ENCODE peak calls at places on chromosomes 5 and 9, in nine cellular contexts. C, I, N, K, J, Y, O, Z and V are unnamed samples.

GRCh38 chr9:94085062-94085639 is 887 bp downstream of the PTPDC1 start:
- DNase-seq in C (no peak), I (peak), N (no peak), K (no peak), J (no peak), Y (peak), O (peak), Z (peak), V (no peak)

GRCh38 chr5:36734422-36734821 is 128.0 kb downstream of the SLC1A3 start:
- DNase-seq in C (no peak), I (no peak), N (no peak), K (peak), J (no peak), Y (peak), O (peak), Z (peak), V (no peak)

GRCh38 chr5:116626272-116626723 is 51.7 kb upstream of the SEMA6A start:
- DNase-seq in C (peak), I (no peak), N (no peak), K (peak), J (no peak), Y (peak), O (peak), Z (peak), V (no peak)

GRCh38 chr5:137453476-137454080 is 45.5 kb downstream of the SPOCK1 start:
- DNase-seq in C (peak), I (peak), N (peak), K (peak), J (peak), Y (peak), O (peak), Z (peak), V (peak)

GRCh38 chr5:132425009-132425937 is 55.8 kb downstream of the SLC22A5 start:
- DNase-seq in C (peak), I (no peak), N (no peak), K (peak), J (no peak), Y (peak), O (peak), Z (peak), V (peak)

GRCh38 chr5:9644630-9645029 is 14.5 kb upstream of the TAS2R1 start:
- DNase-seq in C (no peak), I (no peak), N (no peak), K (peak), J (no peak), Y (no peak), O (no peak), Z (peak), V (peak)

GRCh38 chr9:136433849-136434579 is 5.6 kb downstream of the INPP5E start:
- DNase-seq in C (no peak), I (no peak), N (no peak), K (no peak), J (no peak), Y (no peak), O (no peak), Z (no peak), V (no peak)

GRCh38 chr5:53436480-53437191 is 43.8 kb upstream of the FST start:
- DNase-seq in C (no peak), I (no peak), N (no peak), K (no peak), J (no peak), Y (no peak), O (no peak), Z (no peak), V (no peak)

GRCh38 chr9:120892748-120893584 is 16.0 kb upstream of the PHF19 start:
- DNase-seq in C (no peak), I (no peak), N (peak), K (peak), J (no peak), Y (peak), O (peak), Z (peak), V (peak)

GRCh38 chr5:373710-374602 is 52.4 kb downstream of the AHRR start:
- DNase-seq in C (peak), I (peak), N (no peak), K (peak), J (no peak), Y (peak), O (peak), Z (peak), V (peak)

GRCh38 chr9:738209-738915 is 103.1 kb upstream of the DMRT1 start:
- DNase-seq in C (peak), I (no peak), N (peak), K (peak), J (no peak), Y (peak), O (peak), Z (peak), V (peak)

GRCh38 chr9:82410306-82410705 is 421.7 kb downstream of the SPATA31D1 start:
- DNase-seq in C (no peak), I (no peak), N (no peak), K (peak), J (no peak), Y (peak), O (peak), Z (peak), V (no peak)

GRCh38 chr9:90965141-90965910 is 163.7 kb downstream of the SYK start:
- DNase-seq in C (no peak), I (no peak), N (no peak), K (peak), J (no peak), Y (peak), O (peak), Z (no peak), V (no peak)

GRCh38 chr5:37840036-37840909 is at the start of gene GDNF:
- DNase-seq in C (no peak), I (peak), N (no peak), K (peak), J (peak), Y (peak), O (peak), Z (peak), V (peak)

GRCh38 chr5:180637962-180638680 is 11.3 kb downstream of the FLT4 start:
- DNase-seq in C (no peak), I (peak), N (no peak), K (no peak), J (no peak), Y (no peak), O (no peak), Z (no peak), V (no peak)

GRCh38 chr5:115414406-115415142 is 118.1 kb upstream of the CCDC112 start:
- DNase-seq in C (peak), I (no peak), N (peak), K (peak), J (no peak), Y (peak), O (peak), Z (peak), V (peak)

GRCh38 chr9:117737721-117738226 is 33.6 kb downstream of the TLR4 start:
- DNase-seq in C (no peak), I (no peak), N (no peak), K (no peak), J (peak), Y (no peak), O (no peak), Z (no peak), V (no peak)

GRCh38 chr9:87678650-87679355 is 47.1 kb upstream of the CTSL start:
- DNase-seq in C (peak), I (peak), N (peak), K (peak), J (peak), Y (peak), O (peak), Z (peak), V (peak)

GRCh38 chr9:93261281-93261680 is 77.3 kb downstream of the WNK2 start:
- DNase-seq in C (no peak), I (peak), N (no peak), K (no peak), J (no peak), Y (no peak), O (no peak), Z (no peak), V (no peak)

GRCh38 chr9:32350682-32351081 is 33.8 kb upstream of the ACO1 start:
- DNase-seq in C (no peak), I (no peak), N (no peak), K (peak), J (no peak), Y (peak), O (peak), Z (peak), V (peak)

GRCh38 chr5:139104577-139105271 is 93.4 kb downstream of the SIL1 start:
- DNase-seq in C (peak), I (no peak), N (peak), K (peak), J (no peak), Y (peak), O (peak), Z (peak), V (peak)

GRCh38 chr5:945691-946541 is 53.2 kb downstream of the TRIP13 start:
- DNase-seq in C (no peak), I (no peak), N (no peak), K (no peak), J (no peak), Y (no peak), O (peak), Z (no peak), V (no peak)

GRCh38 chr9:87229127-87229526 is 268.5 kb upstream of the DAPK1 start:
- DNase-seq in C (no peak), I (no peak), N (no peak), K (no peak), J (no peak), Y (no peak), O (peak), Z (no peak), V (no peak)

GRCh38 chr5:17261075-17261474 is 43.6 kb downstream of the BASP1 start:
- DNase-seq in C (no peak), I (no peak), N (no peak), K (no peak), J (no peak), Y (peak), O (no peak), Z (no peak), V (no peak)

GRCh38 chr5:7047862-7048261 is 334.6 kb downstream of the TENT4A start:
- DNase-seq in C (no peak), I (no peak), N (no peak), K (no peak), J (no peak), Y (no peak), O (no peak), Z (no peak), V (no peak)

GRCh38 chr9:123406016-123406415 is 50.0 kb downstream of the CRB2 start:
- DNase-seq in C (no peak), I (no peak), N (no peak), K (no peak), J (no peak), Y (no peak), O (no peak), Z (no peak), V (no peak)

DNA sequence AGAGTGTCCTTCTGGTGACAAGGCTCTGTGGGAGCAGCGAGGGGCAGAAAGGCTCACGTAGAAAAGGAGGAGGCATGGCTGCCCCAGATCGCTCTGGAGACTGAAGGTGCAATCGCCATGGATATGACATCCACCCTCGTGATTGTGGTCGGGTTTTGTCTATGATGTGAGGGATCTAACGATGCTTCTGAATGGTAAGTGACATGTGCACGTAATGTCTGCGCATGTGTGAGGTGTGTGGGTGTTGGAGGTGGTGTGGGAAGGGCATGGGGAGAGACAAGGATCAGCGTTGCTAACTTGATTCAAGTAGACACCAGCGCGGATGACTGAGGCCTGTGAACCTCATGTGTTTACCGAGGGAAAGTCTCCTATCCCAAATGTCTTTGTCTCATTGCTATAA is 20.2 kb downstream of the IRX1 start:
- DNase-seq in C (no peak), I (no peak), N (no peak), K (no peak), J (no peak), Y (no peak), O (no peak), Z (no peak), V (no peak)
- TF ChIP-seq CTCF in C (no peak), I (no peak), N (no peak), K (no peak), J (no peak), Y (no peak), O (no peak), Z (no peak), V (no peak)

GRCh38 chr9:109320338-109320733 is 523 bp downstream of the EPB41L4B start:
- DNase-seq in C (no peak), I (no peak), N (no peak), K (no peak), J (no peak), Y (no peak), O (no peak), Z (no peak), V (no peak)
- TF ChIP-seq CTCF in C (no peak), I (no peak), N (no peak), K (no peak), J (no peak), Y (no peak), O (no peak), Z (no peak), V (no peak)

GRCh38 chr9:131349881-131350563 is 43.9 kb upstream of the PRRC2B start:
- DNase-seq in C (peak), I (peak), N (peak), K (peak), J (peak), Y (peak), O (peak), Z (peak), V (peak)
- TF ChIP-seq CTCF in C (peak), I (peak), N (peak), K (peak), J (peak), Y (peak), O (peak), Z (peak), V (peak)

GRCh38 chr5:96175090-96175489 is 213.4 kb upstream of the ELL2 start:
- DNase-seq in C (no peak), I (no peak), N (no peak), K (no peak), J (no peak), Y (no peak), O (no peak), Z (no peak), V (no peak)
- TF ChIP-seq CTCF in C (no peak), I (peak), N (peak), K (peak), J (peak), Y (peak), O (peak), Z (no peak), V (peak)

DNA sequence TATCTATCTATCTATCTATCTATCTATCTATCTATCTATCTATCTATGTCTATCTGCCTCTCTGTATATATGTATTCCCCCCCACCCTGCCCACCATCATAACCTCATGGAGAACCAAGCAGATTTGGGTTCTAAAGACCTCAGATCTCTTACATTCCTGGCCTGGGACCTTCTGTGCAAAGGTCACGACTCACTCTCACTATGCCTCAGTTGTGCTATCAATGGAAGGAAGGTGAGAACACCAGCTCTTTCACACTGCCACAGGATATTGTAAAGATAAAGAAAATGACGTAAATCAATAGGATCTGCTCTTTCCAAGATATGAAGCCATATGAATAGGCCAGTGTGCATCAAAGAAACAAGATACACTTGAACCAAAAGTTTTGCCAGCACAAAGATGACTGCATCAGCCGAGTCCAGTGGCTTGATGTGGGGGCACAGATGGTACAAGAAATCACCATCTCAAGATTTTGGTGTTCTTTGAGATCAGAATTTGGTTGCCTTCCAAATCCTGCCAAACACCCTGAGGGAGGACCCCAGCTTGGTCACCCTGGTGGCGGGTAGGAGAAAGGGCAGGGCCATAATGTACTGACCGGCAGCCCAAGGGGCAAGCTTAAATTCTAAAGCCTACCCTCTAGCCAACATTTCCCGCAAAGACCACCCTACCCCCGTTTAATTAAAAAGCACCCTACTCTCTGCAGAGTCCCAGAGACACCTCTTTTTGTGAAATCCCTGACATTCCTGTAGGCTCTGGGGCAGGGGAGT is 8.4 kb upstream of the FGF1 start:
- DNase-seq in C (no peak), I (peak), N (no peak), K (no peak), J (no peak), Y (no peak), O (no peak), Z (no peak), V (no peak)
- TF ChIP-seq CTCF in C (no peak), I (peak), N (no peak), K (peak), J (no peak), Y (no peak), O (peak), Z (no peak), V (peak)

DNA sequence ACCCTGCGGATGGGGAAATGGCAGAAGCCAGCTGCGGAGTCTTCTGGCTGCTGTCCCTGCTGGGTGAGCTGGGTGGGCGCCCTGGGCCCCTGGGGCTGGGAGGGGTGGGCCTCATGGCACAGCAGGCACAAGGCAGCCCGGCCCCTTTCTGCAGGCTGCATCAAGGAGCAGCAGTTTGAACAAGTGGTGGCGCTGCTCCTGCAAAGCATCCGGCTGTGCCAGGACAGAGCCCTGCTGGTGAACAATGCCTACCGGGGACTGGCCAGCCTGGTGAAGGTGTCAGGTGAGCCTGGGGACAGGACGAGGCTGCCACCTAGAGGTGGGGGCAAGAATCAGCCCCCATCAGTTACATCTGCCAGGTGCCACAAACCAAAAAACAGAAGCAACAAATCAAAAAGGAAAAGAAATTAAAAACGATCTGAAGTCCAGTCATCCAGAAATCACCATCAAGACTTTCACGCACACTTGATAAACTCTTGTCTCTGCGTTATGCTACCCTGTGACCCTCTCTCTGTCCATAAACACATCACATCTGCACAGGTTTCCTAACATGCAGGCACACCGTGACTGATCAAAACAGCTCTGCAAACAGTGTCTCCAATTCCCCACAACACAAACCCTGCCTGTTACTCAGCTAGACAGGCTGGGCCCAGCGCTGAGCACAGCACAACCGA is 13.9 kb downstream of the REXO4 start:
- DNase-seq in C (no peak), I (peak), N (no peak), K (no peak), J (no peak), Y (peak), O (no peak), Z (no peak), V (no peak)
- TF ChIP-seq CTCF in C (peak), I (peak), N (peak), K (peak), J (peak), Y (peak), O (peak), Z (peak), V (peak)